ENCODE peak calls at places on chromosomes 2 and 18, in five cellular contexts. M is endothelial cell of umbilical vein, A is HCT116, B is lower lobe of right lung, V is heart left ventricle. K is an unnamed sample.

GRCh38 chr2:168811670-168812069 is 9.2 kb downstream of the NOSTRIN start:
- DNase-seq in M (no peak), A (no peak), B (no peak), V (no peak), K (no peak)

GRCh38 chr2:84919885-84920580 is 14.6 kb downstream of the TMSB10 start:
- DNase-seq in M (peak), A (peak), B (no peak), V (peak), K (peak)

GRCh38 chr2:191643425-191643824 is 34.5 kb upstream of the NABP1 start:
- DNase-seq in M (no peak), A (no peak), B (no peak), V (no peak), K (no peak)

GRCh38 chr18:50665519-50665918 is 105.6 kb downstream of the MAPK4 start:
- DNase-seq in M (no peak), A (no peak), B (no peak), V (peak), K (no peak)

GRCh38 chr2:105634198-105634597 is 110.5 kb upstream of the NCK2 start:
- DNase-seq in M (no peak), A (no peak), B (no peak), V (no peak), K (no peak)

GRCh38 chr2:115549731-115550130 is 1107.3 kb downstream of the DPP10 start:
- DNase-seq in M (no peak), A (no peak), B (no peak), V (no peak), K (no peak)

GRCh38 chr2:50491541-50492114 is 540.3 kb downstream of the NRXN1 start:
- DNase-seq in M (peak), A (peak), B (no peak), V (no peak), K (peak)

GRCh38 chr2:94881070-94881469 is 9.8 kb downstream of the TEKT4 start:
- DNase-seq in M (no peak), A (no peak), B (no peak), V (no peak), K (no peak)

GRCh38 chr2:200913654-200914053 is 24.5 kb downstream of the NIF3L1 start:
- DNase-seq in M (no peak), A (no peak), B (no peak), V (no peak), K (no peak)

GRCh38 chr2:169493360-169493759 is 14.1 kb downstream of the BBS5 start:
- DNase-seq in M (no peak), A (no peak), B (no peak), V (no peak), K (no peak)

GRCh38 chr2:100876231-100876860 is 56.4 kb downstream of the NPAS2 start:
- DNase-seq in M (no peak), A (no peak), B (no peak), V (no peak), K (no peak)

GRCh38 chr18:32349728-32350395 is 120.8 kb downstream of the GAREM1 start:
- DNase-seq in M (peak), A (peak), B (no peak), V (peak), K (peak)

GRCh38 chr2:200329798-200330197 is 23.3 kb downstream of the SPATS2L start:
- DNase-seq in M (no peak), A (no peak), B (no peak), V (no peak), K (no peak)

GRCh38 chr2:84846041-84846663 is 34.7 kb downstream of the TRABD2A start:
- DNase-seq in M (no peak), A (no peak), B (no peak), V (no peak), K (no peak)

GRCh38 chr2:160747771-160748170 is 254.2 kb upstream of the RBMS1 start:
- DNase-seq in M (peak), A (no peak), B (no peak), V (no peak), K (peak)

GRCh38 chr2:144950874-144951560 is 431.1 kb upstream of the ZEB2 start:
- DNase-seq in M (no peak), A (peak), B (no peak), V (no peak), K (peak)

GRCh38 chr2:182360012-182360662 is 66.7 kb downstream of the PDE1A start:
- DNase-seq in M (no peak), A (no peak), B (no peak), V (peak), K (peak)

GRCh38 chr2:235811446-235812184 is 317.8 kb downstream of the AGAP1 start:
- DNase-seq in M (no peak), A (no peak), B (no peak), V (no peak), K (no peak)

GRCh38 chr18:28523758-28524475 is 347.0 kb upstream of the CDH2 start:
- DNase-seq in M (no peak), A (no peak), B (no peak), V (no peak), K (no peak)

GRCh38 chr2:24015562-24016375 is 5.9 kb downstream of the MFSD2B start:
- DNase-seq in M (peak), A (no peak), B (no peak), V (no peak), K (no peak)

GRCh38 chr2:9204939-9205338 is 1.7 kb upstream of the ASAP2 start:
- DNase-seq in M (no peak), A (no peak), B (no peak), V (no peak), K (no peak)

GRCh38 chr2:219245899-219246230 is 586 bp downstream of the STK16 start:
- DNase-seq in M (no peak), A (no peak), B (no peak), V (no peak), K (no peak)

GRCh38 chr2:124066776-124067175 is 41.7 kb downstream of the CNTNAP5 start:
- DNase-seq in M (no peak), A (no peak), B (no peak), V (no peak), K (no peak)

GRCh38 chr2:200703132-200703925 is 108.4 kb upstream of the BZW1 start:
- DNase-seq in M (peak), A (peak), B (no peak), V (no peak), K (peak)

GRCh38 chr2:42243297-42243696 is 74.1 kb downstream of the EML4 start:
- DNase-seq in M (no peak), A (no peak), B (no peak), V (no peak), K (no peak)

GRCh38 chr2:127174176-127174575 is 45.9 kb downstream of the CYP27C1 start:
- DNase-seq in M (no peak), A (no peak), B (no peak), V (no peak), K (peak)

GRCh38 chr2:127001751-127002150 is 103.1 kb downstream of the TEX51 start:
- DNase-seq in M (no peak), A (no peak), B (no peak), V (no peak), K (no peak)

GRCh38 chr2:140882671-140883620 is 1247.9 kb downstream of the LRP1B start:
- DNase-seq in M (no peak), A (no peak), B (no peak), V (no peak), K (no peak)

DNA sequence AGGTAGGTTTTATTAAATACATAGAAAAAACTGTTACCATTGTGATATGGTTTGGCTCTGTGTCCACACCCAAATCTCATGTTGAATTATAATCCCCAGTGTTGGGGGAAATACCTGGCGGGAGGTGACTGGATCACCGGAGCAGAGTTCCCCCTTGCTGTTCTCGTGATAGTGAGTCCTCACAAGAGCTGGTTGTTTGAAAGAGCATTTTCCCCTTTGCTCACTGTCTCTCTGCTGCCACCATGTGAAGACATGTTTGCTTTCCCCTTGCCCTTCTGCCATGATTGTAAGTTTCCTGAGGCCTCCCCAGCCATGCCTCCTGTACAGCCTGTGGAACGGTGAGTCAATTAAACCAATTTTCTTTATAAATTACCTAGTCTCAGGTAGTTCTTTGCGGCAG is 352.7 kb upstream of the SLC39A10 start:
- DNase-seq in M (peak), A (peak), B (no peak), V (no peak), K (peak)
- TF ChIP-seq CTCF in M (no peak), A (peak), B (no peak), V (no peak), K (no peak)

GRCh38 chr2:159199751-159200465 is 86.6 kb downstream of the WDSUB1 start:
- DNase-seq in M (no peak), A (no peak), B (no peak), V (no peak), K (no peak)

GRCh38 chr2:159199236-159199635 is 87.3 kb downstream of the WDSUB1 start:
- DNase-seq in M (no peak), A (no peak), B (no peak), V (no peak), K (no peak)

GRCh38 chr2:159202568-159203071 is 83.9 kb downstream of the WDSUB1 start:
- DNase-seq in M (no peak), A (no peak), B (no peak), V (peak), K (no peak)

GRCh38 chr2:159200498-159200897 is 86.0 kb downstream of the WDSUB1 start:
- DNase-seq in M (no peak), A (no peak), B (no peak), V (no peak), K (no peak)

DNA sequence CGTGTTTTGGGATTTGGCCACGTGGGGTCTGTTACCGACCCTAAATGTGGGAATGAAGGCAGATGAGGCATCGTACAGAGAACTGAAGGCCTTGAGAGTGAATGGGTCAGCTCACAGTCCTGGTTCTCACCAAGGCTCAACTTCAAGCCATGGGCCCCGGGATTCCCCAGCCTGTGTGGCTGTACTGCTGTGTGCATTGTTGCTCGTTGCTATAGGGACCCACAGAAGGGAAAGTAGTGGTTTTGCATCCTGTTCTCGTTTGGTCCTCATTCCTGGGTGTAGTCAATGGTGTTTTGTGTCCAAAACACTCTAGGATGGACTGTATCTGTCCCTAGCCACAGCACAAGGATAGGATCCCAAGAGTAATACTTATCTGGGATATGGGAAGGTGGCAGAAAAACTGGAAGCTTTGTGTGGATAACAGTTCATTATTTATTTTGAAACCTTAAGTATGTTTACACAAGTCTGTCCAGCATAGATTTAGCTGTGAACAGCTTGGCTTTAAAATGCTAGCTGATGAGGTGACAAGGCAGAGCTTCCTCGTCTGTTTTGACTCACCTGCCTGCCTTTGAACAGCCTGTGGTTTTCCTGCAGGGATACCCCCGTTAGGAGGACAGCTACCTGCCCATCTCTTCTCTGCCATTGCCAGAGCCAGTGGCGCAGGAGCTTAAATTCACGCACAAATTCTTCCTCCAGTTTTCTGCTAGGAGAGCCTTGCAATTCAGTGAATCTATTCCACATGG is 85.0 kb downstream of the WDSUB1 start:
- DNase-seq in M (no peak), A (no peak), B (no peak), V (no peak), K (no peak)
- TF ChIP-seq CTCF in M (no peak), A (no peak), B (no peak), V (no peak), K (no peak)

GRCh38 chr2:196201229-196201998 is 30.0 kb upstream of the STK17B start:
- DNase-seq in M (peak), A (no peak), B (no peak), V (no peak), K (no peak)

GRCh38 chr2:196205891-196206408 is 34.6 kb upstream of the STK17B start:
- DNase-seq in M (peak), A (no peak), B (no peak), V (no peak), K (no peak)

GRCh38 chr2:196204991-196205766 is 33.8 kb upstream of the STK17B start:
- DNase-seq in M (no peak), A (no peak), B (no peak), V (no peak), K (no peak)

GRCh38 chr2:196208915-196209314 is 37.5 kb upstream of the STK17B start:
- DNase-seq in M (no peak), A (no peak), B (no peak), V (no peak), K (peak)

GRCh38 chr2:196206804-196207203 is 35.4 kb upstream of the STK17B start:
- DNase-seq in M (peak), A (no peak), B (no peak), V (no peak), K (no peak)
- TF ChIP-seq CTCF in M (no peak), A (no peak), B (no peak), V (no peak), K (no peak)

GRCh38 chr2:170712653-170713279 is 2.4 kb upstream of the SP5 start:
- DNase-seq in M (no peak), A (no peak), B (no peak), V (no peak), K (no peak)
- TF ChIP-seq CTCF in M (no peak), A (no peak), B (no peak), V (no peak), K (no peak)

GRCh38 chr2:152380261-152381055 is 45.5 kb downstream of the FMNL2 start:
- DNase-seq in M (no peak), A (no peak), B (no peak), V (no peak), K (no peak)
- TF ChIP-seq CTCF in M (no peak), A (no peak), B (no peak), V (no peak), K (no peak)

K was measured in Calu3.